ENCODE peak calls at places on chromosome 19, in five cellular contexts. P, S, E, Q and A are unnamed samples.

GRCh38 chr19:41892173-41892902 is 9.4 kb downstream of the ARHGEF1 start:
- DNase-seq in P (no peak), S (no peak), E (no peak), Q (no peak), A (no peak)

GRCh38 chr19:40023969-40024368 is 27.1 kb downstream of the ZNF546 start:
- DNase-seq in P (no peak), S (no peak), E (no peak), Q (no peak), A (no peak)

GRCh38 chr19:44806271-44806670 is 2.6 kb upstream of the BCAM start:
- DNase-seq in P (no peak), S (no peak), E (no peak), Q (no peak), A (no peak)

GRCh38 chr19:16078759-16079707 is 2.7 kb downstream of the TPM4 start:
- DNase-seq in P (peak; percentile 99), S (no peak), E (peak; percentile 59), Q (peak; percentile 81), A (peak; percentile 71)

GRCh38 chr19:41195675-41196497 is 2.9 kb downstream of the CYP2S1 start:
- DNase-seq in P (no peak), S (no peak), E (no peak), Q (no peak), A (no peak)

GRCh38 chr19:4536798-4537197 is 1.8 kb upstream of the PLIN5 start:
- DNase-seq in P (peak; percentile 55), S (peak; percentile 77), E (no peak), Q (no peak), A (no peak)

GRCh38 chr19:32061304-32061703 is 284.1 kb upstream of the ZNF507 start:
- DNase-seq in P (peak; percentile 46), S (no peak), E (no peak), Q (no peak), A (no peak)

GRCh38 chr19:4534836-4535658 is at the start of gene PLIN5:
- DNase-seq in P (peak; percentile 83), S (peak; percentile 98), E (peak; percentile 87), Q (peak; percentile 55), A (peak; percentile 79)

GRCh38 chr19:43620061-43621001 is 902 bp upstream of the ZNF428 start:
- DNase-seq in P (no peak), S (no peak), E (no peak), Q (no peak), A (peak; percentile 48)

GRCh38 chr19:9793051-9793591 is 24.6 kb upstream of the ZNF846 start:
- DNase-seq in P (peak; percentile 26), S (no peak), E (no peak), Q (no peak), A (peak; percentile 40)

GRCh38 chr19:50319156-50319555 is 10.0 kb downstream of the KCNC3 start:
- DNase-seq in P (no peak), S (no peak), E (no peak), Q (no peak), A (no peak)

GRCh38 chr19:33946535-33947323 is 150.1 kb downstream of the KCTD15 start:
- DNase-seq in P (no peak), S (peak; percentile 11), E (no peak), Q (no peak), A (no peak)

GRCh38 chr19:31908486-31909255 is 436.7 kb upstream of the ZNF507 start:
- DNase-seq in P (no peak), S (no peak), E (no peak), Q (no peak), A (no peak)

GRCh38 chr19:1782501-1782900 is 29.2 kb downstream of the ONECUT3 start:
- DNase-seq in P (no peak), S (no peak), E (no peak), Q (no peak), A (no peak)

GRCh38 chr19:11574689-11575088 is 2.8 kb downstream of the ACP5 start:
- DNase-seq in P (no peak), S (no peak), E (no peak), Q (no peak), A (no peak)

GRCh38 chr19:46232938-46233621 is 3.5 kb downstream of the IGFL1 start:
- DNase-seq in P (no peak), S (no peak), E (no peak), Q (no peak), A (no peak)

GRCh38 chr19:18972301-18972831 is 31.3 kb upstream of the HOMER3 start:
- DNase-seq in P (no peak), S (no peak), E (no peak), Q (no peak), A (no peak)

GRCh38 chr19:3145909-3146676 is 10.3 kb downstream of the GNA15 start:
- DNase-seq in P (no peak), S (no peak), E (no peak), Q (no peak), A (no peak)

GRCh38 chr19:56333506-56333905 is 18.9 kb upstream of the ZSCAN5A start:
- DNase-seq in P (peak; percentile 87), S (no peak), E (peak; percentile 13), Q (no peak), A (peak; percentile 28)

GRCh38 chr19:50565984-50566903 is 2.0 kb downstream of the LRRC4B start:
- DNase-seq in P (no peak), S (no peak), E (no peak), Q (no peak), A (peak; percentile 50)

GRCh38 chr19:7550987-7551761 is 15.7 kb downstream of the PNPLA6 start:
- DNase-seq in P (peak; percentile 40), S (peak; percentile 83), E (peak; percentile 95), Q (peak; percentile 56), A (peak; percentile 97)

GRCh38 chr19:40165362-40165937 is 25.8 kb upstream of the MAP3K10 start:
- DNase-seq in P (peak; percentile 15), S (no peak), E (peak; percentile 56), Q (peak; percentile 16), A (peak; percentile 59)

GRCh38 chr19:42051166-42052115 is 18.6 kb downstream of the GRIK5 start:
- DNase-seq in P (peak; percentile 91), S (no peak), E (no peak), Q (no peak), A (no peak)

GRCh38 chr19:10566658-10567410 is 1.0 kb upstream of the KRI1 start:
- DNase-seq in P (no peak), S (peak; percentile 54), E (no peak), Q (no peak), A (no peak)

GRCh38 chr19:47104678-47105077 is 8.9 kb downstream of the ZC3H4 start:
- DNase-seq in P (no peak), S (no peak), E (no peak), Q (no peak), A (peak; percentile 72)

GRCh38 chr19:1284979-1285736 is 515 bp upstream of the EFNA2 start:
- DNase-seq in P (no peak), S (peak; percentile 68), E (peak; percentile 25), Q (no peak), A (no peak)

GRCh38 chr19:3586707-3587346 is 1.5 kb downstream of the GIPC3 start:
- DNase-seq in P (no peak), S (no peak), E (no peak), Q (no peak), A (no peak)

GRCh38 chr19:47663435-47663910 is 49.7 kb upstream of the EHD2 start:
- DNase-seq in P (peak; percentile 89), S (no peak), E (no peak), Q (no peak), A (no peak)

GRCh38 chr19:3479177-3479818 is 1.0 kb downstream of the SMIM24 start:
- DNase-seq in P (peak; percentile 5), S (no peak), E (peak; percentile 29), Q (no peak), A (no peak)

GRCh38 chr19:1172353-1173159 is 1.5 kb downstream of the SBNO2 start:
- DNase-seq in P (peak; percentile 58), S (peak; percentile 82), E (no peak), Q (peak; percentile 53), A (peak; percentile 58)